ENCODE peak calls at places on chromosomes 4 and X, in four cellular contexts. Y is HFF-Myc, S is bronchial epithelial cell, H is brain microvascular endothelial cell. Q is an unnamed sample.

GRCh38 chr4:1974836-1975235 is 33.9 kb downstream of the NELFA start:
- DNase-seq in S (no peak), Y (no peak), H (no peak), Q (no peak)

GRCh38 chr4:1775731-1776500 is 17.2 kb upstream of the FGFR3 start:
- DNase-seq in H (no peak), S (peak; percentile 58), Y (no peak), Q (peak; percentile 46)

GRCh38 chr4:174193438-174194015 is 89.9 kb downstream of the FBXO8 start:
- DNase-seq in Y (no peak), S (no peak), H (no peak), Q (no peak)

GRCh38 chr4:154740462-154740861 is 3.3 kb upstream of the LRAT start:
- DNase-seq in S (no peak), H (no peak), Y (no peak), Q (no peak)

GRCh38 chr4:13647012-13647411 is 19.5 kb upstream of the BOD1L1 start:
- DNase-seq in S (no peak), Y (no peak), H (no peak), Q (no peak)

GRCh38 chr4:112951362-112951962 is 98.0 kb upstream of the ANK2 start:
- DNase-seq in Y (no peak), H (no peak), S (peak; percentile 23), Q (no peak)

GRCh38 chr4:7434766-7435150 is at the start of gene PSAPL1:
- DNase-seq in H (peak; percentile 11), Y (peak; percentile 3), S (peak; percentile 45), Q (no peak)

GRCh38 chr4:36771411-36772153 is 473.0 kb upstream of the NWD2 start:
- DNase-seq in S (no peak), Y (no peak), H (no peak), Q (no peak)

GRCh38 chr4:10083861-10084641 is 32.5 kb downstream of the WDR1 start:
- DNase-seq in H (no peak), S (no peak), Y (no peak), Q (no peak)

GRCh38 chr4:20192754-20193521 is 58.8 kb upstream of the SLIT2 start:
- DNase-seq in Y (peak; percentile 11), S (peak; percentile 69), H (peak; percentile 46), Q (peak; percentile 68)

GRCh38 chr4:127309360-127310095 is 323.2 kb upstream of the INTU start:
- DNase-seq in Y (peak; percentile 39), H (no peak), S (no peak), Q (peak; percentile 88)

GRCh38 chr4:86981789-86982188 is 47.0 kb downstream of the AFF1 start:
- DNase-seq in H (no peak), Y (no peak), S (no peak), Q (no peak)

GRCh38 chrX:5752831-5753230 is 475.8 kb downstream of the NLGN4X start:
- DNase-seq in H (no peak), Y (no peak), S (no peak), Q (no peak)

GRCh38 chrX:134161162-134161561 is 75.8 kb upstream of the CCDC160 start:
- DNase-seq in H (no peak), Y (no peak), S (no peak), Q (no peak)

GRCh38 chr4:121168865-121169281 is 4.8 kb upstream of the TNIP3 start:
- DNase-seq in Y (no peak), H (no peak), S (no peak), Q (no peak)

GRCh38 chrX:24963823-24964222 is 51.9 kb downstream of the ARX start:
- DNase-seq in Y (no peak), H (no peak), S (peak; percentile 52), Q (no peak)

GRCh38 chr4:189533603-189534002 is 407.1 kb upstream of the FRG1 start:
- DNase-seq in H (no peak), Y (no peak), S (no peak), Q (peak; percentile 3)

GRCh38 chr4:41360214-41360910 is 103.6 kb downstream of the UCHL1 start:
- DNase-seq in H (no peak), S (no peak), Y (no peak), Q (peak; percentile 47)

GRCh38 chrX:46819136-46819535 is 17.7 kb upstream of the RP2 start:
- DNase-seq in S (no peak), Y (no peak), H (peak; percentile 7), Q (peak; percentile 15)

GRCh38 chrX:49230500-49231232 is 2.5 kb downstream of the CACNA1F start:
- DNase-seq in S (peak; percentile 49), H (no peak), Y (no peak), Q (peak; percentile 18)

GRCh38 chr4:6957994-6958393 is 48.4 kb downstream of the TBC1D14 start:
- DNase-seq in S (no peak), H (no peak), Y (no peak), Q (no peak)

GRCh38 chr4:52932586-52933482 is 70.7 kb downstream of the RASL11B start:
- DNase-seq in H (peak; percentile 61), S (no peak), Y (no peak), Q (peak; percentile 73)

GRCh38 chr4:183175631-183176232 is 76.7 kb downstream of the WWC2 start:
- DNase-seq in S (peak; percentile 8), Y (no peak), H (no peak), Q (peak; percentile 68)

GRCh38 chr4:111268769-111269414 is 646.0 kb upstream of the PITX2 start:
- DNase-seq in H (peak; percentile 1), Y (no peak), S (no peak), Q (peak; percentile 53)

GRCh38 chr4:39636786-39637185 is 1.9 kb downstream of the SMIM14 start:
- DNase-seq in S (peak; percentile 44), Y (no peak), H (peak; percentile 35), Q (no peak)

GRCh38 chr4:161937596-161937995 is 226.2 kb downstream of the FSTL5 start:
- DNase-seq in Y (peak; percentile 16), S (peak; percentile 10), H (no peak), Q (no peak)

GRCh38 chrX:68114573-68115199 is 318.6 kb downstream of the OPHN1 start:
- DNase-seq in H (peak; percentile 9), S (peak; percentile 54), Y (no peak), Q (peak; percentile 49)

GRCh38 chr4:1499465-1499864 is 93.2 kb upstream of the NKX1-1 start:
- DNase-seq in S (no peak), H (no peak), Y (no peak), Q (no peak)

GRCh38 chrX:47218920-47219815 is 687 bp downstream of the CDK16 start:
- DNase-seq in S (no peak), H (no peak), Y (no peak), Q (peak; percentile 47)

GRCh38 chrX:80022363-80023031 is 7.9 kb downstream of the TBX22 start:
- DNase-seq in Y (no peak), H (no peak), S (no peak), Q (no peak)

GRCh38 chr4:62940229-62940628 is 1469.0 kb downstream of the TECRL start:
- DNase-seq in S (no peak), Y (no peak), H (no peak), Q (no peak)

GRCh38 chr4:7045961-7046921 is 3.1 kb downstream of the TADA2B start:
- DNase-seq in H (no peak), S (no peak), Y (no peak), Q (no peak)

GRCh38 chrX:119240356-119240755 is 4.3 kb downstream of the PGRMC1 start:
- DNase-seq in H (peak; percentile 53), S (no peak), Y (peak; percentile 53), Q (peak; percentile 82)

GRCh38 chrX:10043386-10043785 is 76.2 kb downstream of the CLDN34 start:
- DNase-seq in H (no peak), Y (no peak), S (no peak), Q (no peak)

GRCh38 chr4:14749910-14750309 is 252.4 kb upstream of the CPEB2 start:
- DNase-seq in Y (no peak), H (peak; percentile 31), S (peak; percentile 56), Q (no peak)

GRCh38 chr4:30903493-30903892 is 183.3 kb downstream of the PCDH7 start:
- DNase-seq in S (peak; percentile 64), Y (no peak), H (no peak), Q (peak; percentile 48)

GRCh38 chr4:4625488-4625887 is 83.6 kb upstream of the STX18 start:
- DNase-seq in H (peak; percentile 45), Y (peak; percentile 100), S (no peak), Q (peak; percentile 98)

GRCh38 chr4:122922877-122923511 is 597 bp upstream of the NUDT6 start:
- DNase-seq in S (peak; percentile 74), H (peak; percentile 88), Y (peak; percentile 76), Q (peak; percentile 82)

DNA sequence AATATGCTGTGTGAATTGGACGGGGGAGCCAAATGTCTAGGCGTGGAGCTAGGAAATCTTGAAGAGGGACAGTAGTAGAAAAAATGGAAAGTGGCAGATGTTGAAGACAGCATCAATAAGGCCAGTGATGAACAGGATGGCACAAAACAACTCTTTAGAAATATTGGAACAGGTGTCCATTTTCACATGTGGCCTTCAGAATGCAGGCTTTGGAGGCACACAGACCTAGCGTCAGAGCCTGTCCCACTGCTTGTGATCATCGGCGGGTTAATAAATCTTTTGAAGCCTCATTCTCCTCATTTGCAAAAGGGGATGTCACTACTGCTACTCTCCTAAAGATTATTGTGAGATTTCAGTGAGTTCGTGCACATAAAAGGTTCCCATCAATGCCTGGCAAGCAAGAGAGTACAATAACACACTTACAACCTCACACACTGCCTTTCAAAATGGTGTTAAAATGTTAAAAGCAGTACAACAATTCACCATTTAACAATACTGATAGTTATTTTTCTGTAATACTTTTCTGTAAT is 2.4 kb downstream of the PDLIM3 start:
- DNase-seq in H (no peak), Y (no peak), S (no peak), Q (no peak)
- H3K4me3 ChIP-seq in H (no peak overlapping the region), Y (no peak overlapping the region), S (no peak overlapping the region), Q (no peak overlapping the region)

GRCh38 chrX:45164995-45165394 is 35.7 kb downstream of the DIPK2B start:
- DNase-seq in S (no peak), Y (no peak), H (no peak), Q (no peak)

GRCh38 chrX:45165726-45166125 is 35.0 kb downstream of the DIPK2B start:
- DNase-seq in Y (no peak), S (no peak), H (no peak), Q (no peak)

GRCh38 chrX:45164021-45164621 is 36.6 kb downstream of the DIPK2B start:
- DNase-seq in S (no peak), Y (no peak), H (no peak), Q (no peak)
- TF ChIP-seq CTCF in S (no peak), Y (no peak), H (no peak), Q (no peak)

DNA sequence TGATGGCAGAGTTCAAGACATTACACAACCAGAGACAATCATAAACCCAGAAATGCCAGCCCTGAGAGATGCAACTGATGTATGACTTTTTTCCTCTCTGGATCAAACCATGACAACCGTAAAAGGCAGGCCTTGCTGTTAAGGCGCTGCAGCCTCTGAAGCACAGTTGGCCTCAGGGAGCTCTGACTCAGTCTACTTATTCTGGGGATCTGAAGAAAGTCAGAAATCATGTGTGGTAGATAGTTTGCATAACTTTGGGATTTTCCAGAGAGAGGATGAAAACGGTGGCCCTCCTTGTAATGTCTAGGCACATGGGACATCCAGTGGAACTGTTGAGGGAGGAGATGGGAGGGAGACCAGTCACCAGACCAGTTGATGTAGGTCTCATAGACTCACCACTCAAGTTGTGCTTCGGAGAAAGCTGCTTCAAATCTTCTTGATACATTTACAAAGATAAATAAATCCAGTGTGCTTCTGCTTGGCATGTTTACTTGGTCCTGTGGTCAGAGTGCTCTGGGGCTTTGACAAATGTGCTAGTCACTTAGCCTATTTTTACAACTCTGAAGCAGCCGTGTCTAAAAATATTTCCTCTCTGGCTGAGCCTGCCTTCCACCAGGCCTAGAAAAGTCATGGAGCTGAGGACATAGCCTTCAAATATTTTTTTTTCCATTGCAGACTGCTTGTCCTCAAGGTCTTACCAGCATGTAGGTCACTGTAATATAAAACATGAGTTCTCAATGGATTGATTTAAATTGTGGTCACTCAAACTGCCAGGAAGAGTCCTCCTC is 7.5 kb downstream of the HADH start:
- DNase-seq in Y (peak; percentile 20), S (no peak), H (peak; percentile 39), Q (peak; percentile 81)
- H3K4me3 ChIP-seq in Y (no peak overlapping the region), S (no peak overlapping the region), H (no peak overlapping the region), Q (no peak overlapping the region)

GRCh38 chr4:185608223-185608622 is 72.9 kb upstream of the PDLIM3 start:
- DNase-seq in S (no peak), H (no peak), Y (no peak), Q (no peak)
- TF ChIP-seq CTCF in S (no peak), H (no peak), Y (no peak), Q (no peak)